ENCODE peak calls at places on chromosomes 3 and 15, in six cellular contexts. One of them, this sample, is unnamed.

GRCh38 chr3:185330644-185331043 is 32.3 kb upstream of the MAP3K13 start:
- DNase-seq in stimulated activated naive CD8-positive, alpha-beta T cell treated with anti-CD3 and anti-CD28 coated beads, Interleukin-15, Interleukin-2, amounts not matched to agents 100 U/mL and 50 U/mL, for 24 hours: no peak
- DNase-seq in cardiac fibroblast: no peak
- DNase-seq in fibroblast of mammary gland: no peak
- DNase-seq in coronary artery: no peak
- DNase-seq in activated T-helper 1 cell treated with anti-CD3 and anti-CD28 coated beads, Interleukin-2, amount 50 U/mL, for 16 hours: no peak
- DNase-seq in this sample: no peak

GRCh38 chr3:38140326-38141172 is 2.1 kb downstream of the MYD88 start:
- DNase-seq in coronary artery: peak; percentile 62
- DNase-seq in activated T-helper 1 cell treated with anti-CD3 and anti-CD28 coated beads, Interleukin-2, amount 50 U/mL, for 16 hours: no peak
- DNase-seq in cardiac fibroblast: no peak
- DNase-seq in fibroblast of mammary gland: no peak
- DNase-seq in stimulated activated naive CD8-positive, alpha-beta T cell treated with anti-CD3 and anti-CD28 coated beads, Interleukin-15, Interleukin-2, amounts not matched to agents 100 U/mL and 50 U/mL, for 24 hours: no peak
- DNase-seq in this sample: no peak

GRCh38 chr15:66859688-66860253 is 157.7 kb downstream of the SMAD6 start:
- DNase-seq in fibroblast of mammary gland: no peak
- DNase-seq in coronary artery: peak; percentile 43
- DNase-seq in cardiac fibroblast: no peak
- DNase-seq in stimulated activated naive CD8-positive, alpha-beta T cell treated with anti-CD3 and anti-CD28 coated beads, Interleukin-15, Interleukin-2, amounts not matched to agents 100 U/mL and 50 U/mL, for 24 hours: no peak
- DNase-seq in activated T-helper 1 cell treated with anti-CD3 and anti-CD28 coated beads, Interleukin-2, amount 50 U/mL, for 16 hours: no peak
- DNase-seq in this sample: no peak

GRCh38 chr3:157255797-157256196 is 95.8 kb upstream of the CCNL1 start:
- DNase-seq in fibroblast of mammary gland: no peak
- DNase-seq in stimulated activated naive CD8-positive, alpha-beta T cell treated with anti-CD3 and anti-CD28 coated beads, Interleukin-15, Interleukin-2, amounts not matched to agents 100 U/mL and 50 U/mL, for 24 hours: no peak
- DNase-seq in coronary artery: no peak
- DNase-seq in cardiac fibroblast: no peak
- DNase-seq in activated T-helper 1 cell treated with anti-CD3 and anti-CD28 coated beads, Interleukin-2, amount 50 U/mL, for 16 hours: no peak
- DNase-seq in this sample: no peak

GRCh38 chr3:21484323-21485154 is 266.5 kb downstream of the ZNF385D start:
- DNase-seq in coronary artery: no peak
- DNase-seq in fibroblast of mammary gland: peak; percentile 80
- DNase-seq in stimulated activated naive CD8-positive, alpha-beta T cell treated with anti-CD3 and anti-CD28 coated beads, Interleukin-15, Interleukin-2, amounts not matched to agents 100 U/mL and 50 U/mL, for 24 hours: peak; percentile 10
- DNase-seq in activated T-helper 1 cell treated with anti-CD3 and anti-CD28 coated beads, Interleukin-2, amount 50 U/mL, for 16 hours: no peak
- DNase-seq in cardiac fibroblast: peak; percentile 89
- DNase-seq in this sample: peak; percentile 66

GRCh38 chr3:101195951-101196713 is 124.2 kb downstream of the IMPG2 start:
- DNase-seq in fibroblast of mammary gland: peak; percentile 82
- DNase-seq in activated T-helper 1 cell treated with anti-CD3 and anti-CD28 coated beads, Interleukin-2, amount 50 U/mL, for 16 hours: no peak
- DNase-seq in cardiac fibroblast: peak; percentile 78
- DNase-seq in stimulated activated naive CD8-positive, alpha-beta T cell treated with anti-CD3 and anti-CD28 coated beads, Interleukin-15, Interleukin-2, amounts not matched to agents 100 U/mL and 50 U/mL, for 24 hours: no peak
- DNase-seq in coronary artery: no peak
- DNase-seq in this sample: peak; percentile 69

GRCh38 chr15:38440353-38441129 is 13.4 kb upstream of the FAM98B start:
- DNase-seq in coronary artery: no peak
- DNase-seq in fibroblast of mammary gland: peak; percentile 61
- DNase-seq in cardiac fibroblast: peak; percentile 76
- DNase-seq in stimulated activated naive CD8-positive, alpha-beta T cell treated with anti-CD3 and anti-CD28 coated beads, Interleukin-15, Interleukin-2, amounts not matched to agents 100 U/mL and 50 U/mL, for 24 hours: peak; percentile 43
- DNase-seq in activated T-helper 1 cell treated with anti-CD3 and anti-CD28 coated beads, Interleukin-2, amount 50 U/mL, for 16 hours: peak; percentile 12
- DNase-seq in this sample: peak; percentile 61

GRCh38 chr3:158160958-158161357 is 51.1 kb downstream of the RSRC1 start:
- DNase-seq in cardiac fibroblast: peak; percentile 45
- DNase-seq in fibroblast of mammary gland: peak; percentile 97
- DNase-seq in activated T-helper 1 cell treated with anti-CD3 and anti-CD28 coated beads, Interleukin-2, amount 50 U/mL, for 16 hours: no peak
- DNase-seq in coronary artery: no peak
- DNase-seq in stimulated activated naive CD8-positive, alpha-beta T cell treated with anti-CD3 and anti-CD28 coated beads, Interleukin-15, Interleukin-2, amounts not matched to agents 100 U/mL and 50 U/mL, for 24 hours: no peak
- DNase-seq in this sample: peak; percentile 84

GRCh38 chr15:72964135-72964534 is 88.1 kb upstream of the NEO1 start:
- DNase-seq in fibroblast of mammary gland: no peak
- DNase-seq in coronary artery: no peak
- DNase-seq in cardiac fibroblast: no peak
- DNase-seq in stimulated activated naive CD8-positive, alpha-beta T cell treated with anti-CD3 and anti-CD28 coated beads, Interleukin-15, Interleukin-2, amounts not matched to agents 100 U/mL and 50 U/mL, for 24 hours: no peak
- DNase-seq in activated T-helper 1 cell treated with anti-CD3 and anti-CD28 coated beads, Interleukin-2, amount 50 U/mL, for 16 hours: no peak
- DNase-seq in this sample: no peak

This sample was measured in iris pigment epithelial cell.